ENCODE peak calls at places on chromosomes 7 and 10, in seven cellular contexts. C is IMR-90, I is SK-N-SH, G is K562, D is HepG2, H is H1, N is GM12878. T is an unnamed sample.
A peak's percentile ranks its signal among the peaks of the same experiment; 100 is the strongest.

GRCh38 chr10:77678146-77678545 is 40.5 kb upstream of the KCNMA1 start:
- DNase-seq in H (no peak), C (no peak), G (no peak), I (no peak), D (no peak), N (no peak), T (no peak)

GRCh38 chr10:14556285-14556956 is 218.3 kb downstream of the FAM107B start:
- DNase-seq in I (no peak), D (peak; percentile 68), G (peak; percentile 42), C (peak; percentile 23), N (peak; percentile 39), H (no peak), T (no peak)

GRCh38 chr10:77160679-77161078 is 476.9 kb downstream of the KCNMA1 start:
- DNase-seq in N (no peak), G (no peak), C (peak; percentile 97), H (no peak), I (no peak), D (no peak), T (no peak)

GRCh38 chr7:158283016-158283974 is 304.3 kb downstream of the PTPRN2 start:
- DNase-seq in I (no peak), C (no peak), H (peak; percentile 41), N (no peak), D (no peak), G (no peak), T (no peak)

GRCh38 chr7:96303105-96303685 is 18.7 kb downstream of the SLC25A13 start:
- DNase-seq in G (peak; percentile 60), C (peak; percentile 35), I (no peak), D (peak; percentile 96), N (no peak), H (no peak), T (no peak)

GRCh38 chr7:106012935-106013439 is 49.9 kb downstream of the CDHR3 start:
- DNase-seq in D (no peak), H (no peak), G (no peak), N (no peak), C (peak; percentile 93), I (peak; percentile 61), T (no peak)

GRCh38 chr7:34057956-34058355 is 152.6 kb downstream of the BMPER start:
- DNase-seq in G (no peak), H (no peak), I (no peak), N (no peak), D (no peak), C (no peak), T (no peak)

GRCh38 chr10:118321724-118322575 is 20.2 kb downstream of the FAM204A start:
- DNase-seq in N (no peak), C (no peak), H (no peak), I (no peak), D (no peak), G (no peak), T (no peak)

GRCh38 chr10:110498982-110499795 is 1.5 kb downstream of the DUSP5 start:
- DNase-seq in H (peak; percentile 73), I (no peak), D (peak; percentile 21), C (peak; percentile 74), N (peak; percentile 72), G (no peak), T (no peak)

GRCh38 chr7:158362001-158362400 is 225.6 kb downstream of the PTPRN2 start:
- DNase-seq in N (no peak), C (no peak), D (no peak), I (no peak), H (peak; percentile 28), G (no peak), T (no peak)

GRCh38 chr7:134740364-134740763 is 39.1 kb upstream of the CALD1 start:
- DNase-seq in H (no peak), C (no peak), D (no peak), N (no peak), G (no peak), I (no peak), T (no peak)

GRCh38 chr7:29196971-29197370 is 2.4 kb downstream of the CHN2 start:
- DNase-seq in G (no peak), C (no peak), N (no peak), D (no peak), I (no peak), H (no peak), T (no peak)

GRCh38 chr7:159144756-159145543 is at the start of gene VIPR2:
- DNase-seq in I (peak; percentile 72), C (no peak), N (no peak), D (no peak), G (no peak), H (peak; percentile 78), T (no peak)

GRCh38 chr10:84172435-84173356 is 905 bp upstream of the GPR15LG start:
- DNase-seq in D (no peak), I (no peak), C (no peak), H (peak; percentile 26), N (no peak), G (no peak), T (no peak)

GRCh38 chr10:119859422-119860258 is 13.0 kb downstream of the MCMBP start:
- DNase-seq in C (peak; percentile 69), H (no peak), N (no peak), D (peak; percentile 44), I (peak; percentile 15), G (no peak), T (peak; percentile 59)

GRCh38 chr7:115083935-115084334 is 162.0 kb downstream of the MDFIC start:
- DNase-seq in D (no peak), I (no peak), G (no peak), H (no peak), C (no peak), N (no peak), T (no peak)

GRCh38 chr7:147193476-147193875 is 1076.9 kb downstream of the CNTNAP2 start:
- DNase-seq in I (no peak), G (no peak), H (no peak), N (no peak), C (no peak), D (no peak), T (no peak)

GRCh38 chr10:26556756-26557640 is 118.9 kb downstream of the APBB1IP start:
- DNase-seq in I (peak; percentile 61), D (peak; percentile 34), N (no peak), C (peak; percentile 11), H (no peak), G (peak; percentile 56), T (peak; percentile 50)

GRCh38 chr7:517848-518629 is 1.6 kb downstream of the PDGFA start:
- DNase-seq in H (peak; percentile 72), C (peak; percentile 58), D (no peak), I (no peak), G (no peak), N (no peak), T (no peak)

GRCh38 chr7:19560111-19560883 is 148.5 kb downstream of the POLR1F start:
- DNase-seq in C (no peak), H (no peak), I (no peak), G (no peak), D (no peak), N (no peak), T (no peak)
- TF ChIP-seq RAD21 in C (no peak), H (no peak), I (no peak), G (no peak), D (no peak), N (no peak), T (no peak)

DNA sequence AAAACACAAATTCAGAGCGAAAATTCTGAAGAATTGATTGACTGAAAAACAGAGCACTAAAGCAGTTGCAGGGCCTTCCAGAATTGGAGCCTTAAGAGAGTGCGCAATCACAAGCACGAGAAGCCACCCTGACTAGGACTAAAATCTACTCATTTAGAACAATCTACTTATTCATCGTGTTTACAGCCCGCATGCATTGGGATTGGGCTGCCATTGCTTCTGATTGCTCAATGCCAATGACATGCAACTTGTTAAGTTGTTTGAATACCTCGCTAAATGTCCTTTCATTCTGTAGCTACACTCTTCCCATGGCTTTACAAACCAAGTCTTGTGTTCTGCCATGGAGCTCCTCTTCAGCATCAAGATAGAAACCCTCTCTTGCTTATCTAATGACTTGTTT is 425.9 kb upstream of the POM121L12 start:
- DNase-seq in C (no peak), G (no peak), I (no peak), D (no peak), N (no peak), H (no peak), T (no peak)
- H4K20me1 ChIP-seq in C (no peaks in the 10 kb centered on the region), G (no peaks in the 10 kb centered on the region), I (no peaks in the 10 kb centered on the region), D (no peaks in the 10 kb centered on the region), N (no peaks in the 10 kb centered on the region), H (no peaks in the 10 kb centered on the region), T (no peaks in the 10 kb centered on the region)

DNA sequence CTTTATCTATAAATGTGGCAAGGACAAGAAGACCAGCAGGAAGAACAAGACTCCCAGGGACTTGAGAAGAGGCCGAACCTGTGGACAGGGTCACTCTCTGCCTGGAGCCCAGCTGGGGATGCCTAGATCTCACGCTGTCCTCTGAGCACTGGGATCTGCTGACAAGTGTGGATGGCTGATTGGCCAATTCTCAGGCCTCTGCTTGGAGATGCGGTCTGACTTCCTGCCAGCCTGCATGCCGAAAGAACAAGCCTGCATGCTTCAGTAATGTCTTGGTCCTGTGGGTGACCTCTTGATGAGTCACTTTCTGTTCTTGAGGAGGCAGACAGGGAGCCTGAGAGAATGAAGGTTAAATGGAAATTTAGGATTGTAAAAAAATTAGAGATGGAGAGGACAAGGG is 84.7 kb downstream of the TMEM178B start:
- DNase-seq in G (no peak), N (peak; percentile 34), C (peak; percentile 94), I (no peak), H (no peak), D (no peak), T (peak; percentile 38)
- TF ChIP-seq RAD21 in G (no peak), N (no peak), C (no peak), I (no peak), H (no peak), D (no peak), T (no peak)

DNA sequence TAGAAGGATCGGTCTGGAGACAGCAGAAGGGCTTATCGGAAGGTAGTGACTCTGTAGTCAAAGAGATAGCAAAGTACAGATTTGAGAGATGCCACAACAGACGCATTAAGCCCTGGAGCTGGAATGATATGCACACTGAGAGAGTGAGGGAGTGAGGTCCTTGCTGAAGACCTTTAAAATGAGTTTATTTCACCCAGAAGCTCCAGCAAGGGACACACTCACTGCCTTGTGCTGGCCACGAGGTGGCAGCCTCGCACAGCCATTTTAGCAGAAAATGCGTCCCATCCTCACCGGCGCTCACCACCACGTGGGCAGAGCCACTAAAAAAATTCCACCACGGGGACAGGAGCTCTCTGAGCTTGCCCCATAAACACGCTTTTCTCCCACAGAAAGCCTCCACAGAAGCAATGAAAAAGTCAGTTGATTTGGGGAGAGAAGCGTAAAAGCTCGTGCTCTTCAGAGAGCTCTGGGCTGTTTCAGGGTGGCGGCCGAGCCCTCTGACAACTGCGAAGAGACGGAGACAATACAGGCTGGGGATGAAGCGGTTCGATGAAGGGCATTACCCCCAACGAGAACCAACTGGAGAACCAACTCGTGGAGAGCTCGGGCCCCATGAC is 163.0 kb upstream of the KLF14 start:
- DNase-seq in D (peak; percentile 52), N (no peak), G (peak; percentile 88), H (peak; percentile 80), C (peak; percentile 84), I (peak; percentile 86), T (peak; percentile 86)
- H4K20me1 ChIP-seq in D (peaks cover 9% of the 10 kb centered on the region), N (peaks cover 5% of the 10 kb centered on the region), G (no peaks in the 10 kb centered on the region), H (no peaks in the 10 kb centered on the region), C (peaks cover 96% of the 10 kb centered on the region), I (peaks cover 84% of the 10 kb centered on the region), T (no peaks in the 10 kb centered on the region)

DNA sequence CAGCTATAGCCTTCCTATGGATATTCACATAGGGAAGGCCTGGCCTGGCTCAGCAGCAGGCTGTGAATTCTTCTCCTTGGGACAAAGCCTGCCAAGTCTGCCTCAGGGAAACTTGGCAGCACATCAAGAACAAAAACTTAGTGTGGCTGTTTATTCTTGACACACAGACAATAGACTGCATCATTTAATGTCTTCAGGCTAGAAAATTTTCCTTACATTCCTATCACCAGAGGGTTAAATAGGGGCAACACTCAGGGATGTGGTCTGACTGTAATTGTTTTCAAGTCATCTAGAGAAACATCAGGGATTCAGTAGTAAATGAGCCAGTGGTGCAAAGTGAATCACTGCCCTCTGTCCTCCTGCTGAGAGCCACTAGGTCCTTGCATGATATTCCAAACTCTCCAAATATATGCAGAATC is 137.3 kb downstream of the SEMA3C start:
- DNase-seq in C (peak; percentile 71), G (no peak), H (no peak), I (no peak), D (no peak), N (no peak), T (peak; percentile 50)
- TF ChIP-seq RAD21 in C (no peak), G (no peak), H (no peak), I (no peak), D (no peak), N (no peak), T (no peak)

T was measured in HCT116.